ENCODE peak calls at places on chromosomes 7 and 10, in ten cellular contexts. O is T-helper 2 cell treated with Interferon-gamma antibody and Interleukin-4, amounts not matched to agents 5 μg/mL and 100 μg/mL, for 36 hours; Y is left colon; L is activated T-cell treated with anti-CD3 and anti-CD28 coated beads, Interleukin-2, amount 50 U/mL, for 1 hour; G is neural crest cell; H is uterus; D is hippocampal formation; Q is glutamatergic neuron; I is lung; C is stomach. J is an unnamed sample.

GRCh38 chr7:138387755-138388475 is 72.1 kb upstream of the TRIM24 start:
- DNase-seq in O (no peak), Y (no peak), L (no peak), G (no peak), H (no peak), D (no peak), Q (no peak), I (no peak), C (no peak), J (no peak)

GRCh38 chr10:30980951-30981616 is 50.6 kb downstream of the ZNF438 start:
- DNase-seq in O (no peak), Y (no peak), L (no peak), G (no peak), H (peak; percentile 63), D (peak; percentile 61), Q (no peak), I (peak; percentile 68), C (peak; percentile 78), J (peak; percentile 87)

GRCh38 chr7:31056775-31057346 is 4.8 kb downstream of the ADCYAP1R1 start:
- DNase-seq in O (no peak), Y (no peak), L (no peak), G (no peak), H (no peak), D (no peak), Q (no peak), I (no peak), C (no peak), J (no peak)

GRCh38 chr7:156139633-156140032 is 327.4 kb upstream of the SHH start:
- DNase-seq in O (no peak), Y (no peak), L (no peak), G (no peak), H (no peak), D (no peak), Q (no peak), I (no peak), C (no peak), J (no peak)

GRCh38 chr7:2010551-2011265 is 222.0 kb downstream of the MAD1L1 start:
- DNase-seq in O (no peak), Y (no peak), L (no peak), G (no peak), H (no peak), D (no peak), Q (peak; percentile 14), I (no peak), C (no peak), J (no peak)

GRCh38 chr10:61757525-61758397 is 95.0 kb downstream of the CABCOCO1 start:
- DNase-seq in O (no peak), Y (peak; percentile 20), L (no peak), G (no peak), H (no peak), D (no peak), Q (no peak), I (no peak), C (no peak), J (peak; percentile 52)

GRCh38 chr10:110643670-110644597 is at the start of gene RBM20:
- DNase-seq in O (peak; percentile 7), Y (peak; percentile 25), L (peak; percentile 46), G (peak; percentile 29), H (no peak), D (no peak), Q (peak; percentile 73), I (no peak), C (no peak), J (no peak)

GRCh38 chr10:122968698-122969097 is 11.5 kb upstream of the PSTK start:
- DNase-seq in O (no peak), Y (no peak), L (no peak), G (no peak), H (no peak), D (no peak), Q (no peak), I (no peak), C (no peak), J (no peak)

GRCh38 chr10:87694011-87694794 is 34.5 kb downstream of the PAPSS2 start:
- DNase-seq in O (no peak), Y (peak; percentile 59), L (no peak), G (no peak), H (no peak), D (no peak), Q (no peak), I (no peak), C (no peak), J (no peak)

GRCh38 chr10:68601490-68602265 is 41.5 kb downstream of the TET1 start:
- DNase-seq in O (no peak), Y (no peak), L (no peak), G (no peak), H (no peak), D (no peak), Q (no peak), I (no peak), C (no peak), J (no peak)